ENCODE peak calls at places on chromosomes 5 and 9, in four cellular contexts. I is substantia nigra, Z is IMR-90, M is PC-3. G is an unnamed sample.

GRCh38 chr5:180138976-180139730 is 67.6 kb upstream of the RNF130 start:
- DNase-seq in I (no peak), Z (no peak), M (no peak), G (no peak)

GRCh38 chr5:79464695-79465332 is 49.1 kb downstream of the HOMER1 start:
- DNase-seq in I (no peak), Z (peak), M (peak), G (no peak)

GRCh38 chr5:2998106-2998505 is 246.6 kb upstream of the IRX2 start:
- DNase-seq in I (no peak), Z (no peak), M (no peak), G (no peak)

GRCh38 chr9:74951725-74952151 is 974 bp downstream of the C9orf40 start:
- DNase-seq in I (peak), Z (peak), M (peak), G (peak)

GRCh38 chr5:177426566-177427210 is at the start of gene GRK6:
- DNase-seq in I (no peak), Z (no peak), M (peak), G (peak)

GRCh38 chr5:125412561-125413535 is 666.4 kb upstream of the ZNF608 start:
- DNase-seq in I (peak), Z (peak), M (peak), G (no peak)

GRCh38 chr5:132704875-132705274 is 31.1 kb downstream of the IL4 start:
- DNase-seq in I (no peak), Z (peak), M (peak), G (no peak)

GRCh38 chr5:41821051-41821450 is 49.2 kb downstream of the OXCT1 start:
- DNase-seq in I (no peak), Z (no peak), M (no peak), G (no peak)

GRCh38 chr5:60844429-60844890 is 391 bp upstream of the ELOVL7 start:
- DNase-seq in I (no peak), Z (peak), M (no peak), G (no peak)

GRCh38 chr5:179290681-179291540 is 54.4 kb downstream of the ADAMTS2 start:
- DNase-seq in I (no peak), Z (no peak), M (no peak), G (no peak)

GRCh38 chr9:131709741-131710499 is 30.0 kb downstream of the RAPGEF1 start:
- DNase-seq in I (no peak), Z (peak), M (no peak), G (no peak)

GRCh38 chr9:122125158-122125890 is 32.2 kb upstream of the TTLL11 start:
- DNase-seq in I (peak), Z (peak), M (peak), G (peak)

DNA sequence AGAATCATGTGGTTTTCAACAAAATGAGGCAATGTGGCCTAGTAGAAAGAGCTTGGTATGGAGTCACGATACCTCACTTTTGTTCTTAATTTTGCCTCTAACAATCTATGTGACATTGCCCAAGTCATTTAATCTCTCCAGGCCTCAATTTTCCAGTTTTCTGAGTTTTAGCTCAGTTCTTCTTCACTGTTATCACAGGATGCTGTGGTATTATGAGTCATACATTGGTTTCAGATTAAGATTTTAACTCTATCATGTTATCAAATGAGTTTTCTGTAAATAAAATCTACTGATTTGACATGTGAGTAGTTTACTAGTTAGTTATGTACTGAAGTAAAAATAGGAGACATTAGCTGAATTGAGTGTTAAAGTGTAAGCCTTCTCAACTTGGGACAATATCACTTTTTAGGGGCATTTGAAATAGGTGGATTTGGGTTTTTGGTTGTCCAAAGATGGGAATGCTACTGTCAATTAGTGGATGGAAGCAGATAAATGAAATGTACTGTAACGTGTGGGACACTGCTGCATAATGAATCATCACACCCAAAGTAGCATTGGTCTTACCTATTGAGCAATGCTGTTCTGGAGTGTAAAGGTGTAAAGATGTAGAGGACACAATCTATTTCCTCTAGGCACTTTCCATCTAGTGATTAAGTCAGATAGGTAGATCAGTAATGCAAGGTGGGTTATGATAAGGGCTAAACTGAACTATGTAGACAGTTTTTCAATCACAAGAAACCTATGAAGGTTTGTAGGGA is 73.3 kb downstream of the NNT start:
- DNase-seq in I (no peak), Z (peak), M (no peak), G (no peak)
- H3K27ac ChIP-seq in I (no peak), Z (no peak), M (no peak), G (no peak)

GRCh38 chr9:21552244-21552825 is 70.2 kb upstream of the IFNE start:
- DNase-seq in I (no peak), Z (no peak), M (no peak), G (no peak)

GRCh38 chr9:21551401-21551800 is 69.3 kb upstream of the IFNE start:
- DNase-seq in I (no peak), Z (peak), M (no peak), G (no peak)

GRCh38 chr9:21549251-21549765 is 67.2 kb upstream of the IFNE start:
- DNase-seq in I (no peak), Z (peak), M (peak), G (no peak)

GRCh38 chr9:21550392-21550791 is 68.3 kb upstream of the IFNE start:
- DNase-seq in I (no peak), Z (no peak), M (no peak), G (no peak)

DNA sequence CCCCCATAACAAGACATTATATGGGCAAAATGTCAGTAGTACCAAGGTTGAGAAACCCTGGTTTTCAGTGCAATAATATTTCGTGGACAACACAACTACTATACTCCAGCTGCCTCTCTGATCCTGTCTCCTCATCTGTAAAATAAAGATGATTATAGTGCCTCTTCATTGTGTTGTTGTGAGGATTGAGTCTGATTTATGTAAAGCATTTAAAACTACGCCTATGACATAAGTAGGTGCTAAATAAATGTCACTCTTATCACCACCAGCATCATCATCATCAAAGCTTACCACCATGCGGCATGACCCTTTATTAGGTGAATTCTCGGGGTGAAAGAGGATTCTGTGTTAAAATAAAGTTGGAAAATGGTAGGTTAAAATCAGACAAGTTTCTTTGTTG is 67.8 kb upstream of the IFNE start:
- DNase-seq in I (no peak), Z (no peak), M (no peak), G (no peak)
- H3K27ac ChIP-seq in I (no peak), Z (peak), M (peak), G (no peak)

GRCh38 chr5:95707055-95707454 is 24.1 kb upstream of the RHOBTB3 start:
- DNase-seq in I (no peak), Z (no peak), M (no peak), G (no peak)

GRCh38 chr5:95712347-95712958 is 18.7 kb upstream of the RHOBTB3 start:
- DNase-seq in I (no peak), Z (peak), M (peak), G (no peak)

GRCh38 chr5:95711501-95712346 is 19.4 kb upstream of the RHOBTB3 start:
- DNase-seq in I (no peak), Z (no peak), M (no peak), G (no peak)

GRCh38 chr5:95709967-95710650 is 21.0 kb upstream of the RHOBTB3 start:
- DNase-seq in I (no peak), Z (no peak), M (peak), G (no peak)

DNA sequence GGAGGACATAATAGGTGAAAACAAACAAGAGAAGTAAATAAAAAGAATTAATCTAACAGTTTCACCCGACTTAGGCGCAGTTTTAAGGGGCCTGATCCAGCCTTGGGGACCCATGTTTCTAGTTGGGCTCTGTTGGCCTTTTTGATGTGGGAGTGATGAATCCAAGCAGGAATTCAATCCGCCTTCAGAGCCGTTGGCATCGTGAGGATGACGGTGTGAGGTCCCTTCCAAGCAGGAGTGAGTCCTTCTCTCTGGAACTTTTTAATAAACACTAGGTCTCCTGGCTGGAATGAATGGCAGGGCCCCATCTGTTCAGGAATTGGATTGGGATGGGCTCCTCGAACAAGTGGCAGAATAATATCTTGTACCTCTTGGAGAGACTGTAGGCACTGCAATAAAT is 22.3 kb upstream of the RHOBTB3 start:
- DNase-seq in I (no peak), Z (no peak), M (no peak), G (no peak)
- H3K27ac ChIP-seq in I (no peak), Z (no peak), M (no peak), G (no peak)

GRCh38 chr9:127734247-127734746 is 797 bp downstream of the TOR2A start:
- DNase-seq in I (no peak), Z (no peak), M (no peak), G (no peak)

GRCh38 chr9:127734747-127735529 is at the start of gene TOR2A:
- DNase-seq in I (peak), Z (peak), M (peak), G (peak)

GRCh38 chr9:127738666-127739065 is 3.6 kb upstream of the TOR2A start:
- DNase-seq in I (no peak), Z (no peak), M (no peak), G (no peak)

GRCh38 chr9:127733609-127734008 is 1.5 kb downstream of the TOR2A start:
- DNase-seq in I (no peak), Z (no peak), M (no peak), G (no peak)

GRCh38 chr9:127735530-127736176 is 559 bp upstream of the TOR2A start:
- DNase-seq in I (no peak), Z (no peak), M (no peak), G (no peak)
- H3K27ac ChIP-seq in I (no peak), Z (no peak), M (no peak), G (peak)

GRCh38 chr5:14483504-14484157 is 98.0 kb upstream of the OTULINL start:
- DNase-seq in I (no peak), Z (no peak), M (no peak), G (no peak)

GRCh38 chr5:14481299-14481799 is 100.2 kb upstream of the OTULINL start:
- DNase-seq in I (no peak), Z (no peak), M (no peak), G (no peak)

GRCh38 chr5:14476791-14477435 is 104.7 kb upstream of the OTULINL start:
- DNase-seq in I (no peak), Z (peak), M (peak), G (no peak)

GRCh38 chr5:14475013-14475412 is 106.6 kb upstream of the OTULINL start:
- DNase-seq in I (no peak), Z (no peak), M (peak), G (no peak)

GRCh38 chr5:14479143-14479701 is 102.4 kb upstream of the OTULINL start:
- DNase-seq in I (no peak), Z (no peak), M (no peak), G (no peak)
- H3K27ac ChIP-seq in I (no peak), Z (no peak), M (no peak), G (no peak)

GRCh38 chr9:34240021-34240420 is 61.2 kb downstream of the UBAP1 start:
- DNase-seq in I (no peak), Z (no peak), M (no peak), G (no peak)
- H3K27ac ChIP-seq in I (no peak), Z (no peak), M (no peak), G (no peak)

GRCh38 chr5:139688088-139688702 is 40.0 kb downstream of the CXXC5 start:
- DNase-seq in I (no peak), Z (no peak), M (no peak), G (no peak)

GRCh38 chr5:139686356-139686918 is 38.3 kb downstream of the CXXC5 start:
- DNase-seq in I (no peak), Z (no peak), M (no peak), G (no peak)

GRCh38 chr5:139685886-139686285 is 37.7 kb downstream of the CXXC5 start:
- DNase-seq in I (no peak), Z (no peak), M (no peak), G (no peak)

GRCh38 chr5:139687656-139688055 is 39.5 kb downstream of the CXXC5 start:
- DNase-seq in I (no peak), Z (no peak), M (no peak), G (no peak)

GRCh38 chr5:139686919-139687421 is 38.8 kb downstream of the CXXC5 start:
- DNase-seq in I (no peak), Z (no peak), M (no peak), G (no peak)
- H3K27ac ChIP-seq in I (peak), Z (no peak), M (no peak), G (no peak)

GRCh38 chr5:14415516-14416074 is 166.0 kb upstream of the OTULINL start:
- DNase-seq in I (no peak), Z (no peak), M (no peak), G (no peak)

GRCh38 chr5:14419686-14420085 is 161.9 kb upstream of the OTULINL start:
- DNase-seq in I (no peak), Z (no peak), M (no peak), G (no peak)

GRCh38 chr5:14417792-14418765 is 163.5 kb upstream of the OTULINL start:
- DNase-seq in I (no peak), Z (peak), M (no peak), G (no peak)

GRCh38 chr5:14416709-14417108 is 164.9 kb upstream of the OTULINL start:
- DNase-seq in I (no peak), Z (no peak), M (no peak), G (no peak)

DNA sequence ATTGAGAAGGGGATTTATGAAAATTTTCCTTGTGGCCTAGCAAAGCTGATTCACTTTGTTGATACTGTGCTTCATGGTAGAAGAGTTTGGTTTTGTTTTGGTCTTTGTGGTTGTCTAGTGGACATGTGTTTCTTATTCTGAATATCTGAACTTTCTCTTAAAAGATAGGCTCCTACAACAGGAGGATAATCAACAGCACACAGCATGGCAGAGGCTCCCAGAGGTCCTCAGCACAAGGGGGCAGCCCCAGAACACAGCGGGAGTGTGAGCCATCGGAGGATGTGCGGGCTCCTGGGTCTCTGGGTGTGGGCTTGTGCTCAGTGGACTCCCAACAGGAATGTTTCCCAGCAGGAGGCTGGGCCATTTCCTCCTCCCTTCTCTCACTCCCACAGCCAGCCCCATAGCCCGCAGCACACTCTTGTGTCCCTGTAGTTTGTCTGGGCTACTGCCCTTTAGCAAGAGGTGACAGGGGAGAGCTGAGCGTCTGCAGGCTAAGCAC is 164.3 kb upstream of the OTULINL start:
- DNase-seq in I (no peak), Z (peak), M (no peak), G (no peak)
- H3K27ac ChIP-seq in I (no peak), Z (peak), M (no peak), G (no peak)